ENCODE peak calls at places on chromosomes 13 and 19, in seven cellular contexts. O is sigmoid colon, W is lower leg skin, X is ovary, L is transverse colon, F is GM12878, K is upper lobe of left lung. P is an unnamed sample.

GRCh38 chr13:59492030-59492636 is 671.6 kb downstream of the DIAPH3 start:
- DNase-seq in O (no peak), W (no peak), X (no peak), L (no peak), F (no peak), K (no peak), P (no peak)

GRCh38 chr13:102870677-102871415 is 25.0 kb downstream of the ERCC5 start:
- DNase-seq in O (no peak), W (no peak), X (peak; percentile 28), L (peak; percentile 48), F (no peak), K (peak; percentile 40), P (peak; percentile 31)

GRCh38 chr13:45439781-45440462 is 21.7 kb upstream of the SLC25A30 start:
- DNase-seq in O (no peak), W (no peak), X (no peak), L (no peak), F (no peak), K (no peak), P (no peak)

GRCh38 chr13:39676315-39676876 is 20.9 kb downstream of the COG6 start:
- DNase-seq in O (no peak), W (no peak), X (no peak), L (no peak), F (no peak), K (no peak), P (no peak)

GRCh38 chr19:54464624-54465266 is 1.2 kb upstream of the LENG9 start:
- DNase-seq in O (peak; percentile 93), W (peak; percentile 88), X (peak; percentile 83), L (peak; percentile 95), F (no peak), K (peak; percentile 92), P (peak; percentile 75)

GRCh38 chr13:99015606-99016520 is 38.0 kb upstream of the DOCK9 start:
- DNase-seq in O (no peak), W (no peak), X (no peak), L (no peak), F (no peak), K (no peak), P (no peak)

GRCh38 chr13:37385248-37385647 is 213.3 kb downstream of the POSTN start:
- DNase-seq in O (no peak), W (no peak), X (no peak), L (no peak), F (no peak), K (no peak), P (no peak)

GRCh38 chr19:2567580-2567979 is 91.7 kb downstream of the GADD45B start:
- DNase-seq in O (peak; percentile 85), W (peak; percentile 77), X (peak; percentile 17), L (peak; percentile 65), F (no peak), K (peak; percentile 82), P (no peak)

GRCh38 chr19:11017275-11018035 is 56.6 kb downstream of the SMARCA4 start:
- DNase-seq in O (no peak), W (no peak), X (no peak), L (no peak), F (no peak), K (no peak), P (no peak)

GRCh38 chr13:29369060-29369743 is 226.3 kb downstream of the SLC7A1 start:
- DNase-seq in O (no peak), W (no peak), X (no peak), L (no peak), F (peak; percentile 12), K (no peak), P (no peak)

GRCh38 chr13:59679239-59679638 is 484.5 kb downstream of the DIAPH3 start:
- DNase-seq in O (no peak), W (no peak), X (no peak), L (no peak), F (no peak), K (no peak), P (no peak)

GRCh38 chr13:112714772-112715569 is 25.1 kb downstream of the ATP11A start:
- DNase-seq in O (peak; percentile 60), W (no peak), X (no peak), L (no peak), F (no peak), K (no peak), P (no peak)

GRCh38 chr13:49679244-49679643 is 12.0 kb downstream of the EBPL start:
- DNase-seq in O (no peak), W (no peak), X (no peak), L (no peak), F (no peak), K (no peak), P (no peak)

GRCh38 chr13:113275387-113275786 is 21.7 kb upstream of the LAMP1 start:
- DNase-seq in O (no peak), W (no peak), X (peak; percentile 39), L (peak; percentile 43), F (no peak), K (peak; percentile 39), P (no peak)

GRCh38 chr13:99746857-99747710 is 224.5 kb downstream of the ZIC5 start:
- DNase-seq in O (no peak), W (no peak), X (no peak), L (no peak), F (no peak), K (no peak), P (no peak)

GRCh38 chr13:74243637-74244526 is 109.7 kb upstream of the KLF12 start:
- DNase-seq in O (no peak), W (no peak), X (no peak), L (no peak), F (no peak), K (no peak), P (no peak)

GRCh38 chr13:101157261-101157660 is 259.0 kb downstream of the NALCN start:
- DNase-seq in O (no peak), W (no peak), X (no peak), L (no peak), F (no peak), K (no peak), P (no peak)

GRCh38 chr13:80361883-80362327 is 21.0 kb upstream of the SPRY2 start:
- DNase-seq in O (no peak), W (no peak), X (no peak), L (no peak), F (no peak), K (no peak), P (no peak)

GRCh38 chr19:13781547-13781946 is 7.3 kb downstream of the C19orf53 start:
- DNase-seq in O (peak; percentile 94), W (peak; percentile 80), X (peak; percentile 75), L (peak; percentile 76), F (no peak), K (peak; percentile 75), P (peak; percentile 86)

GRCh38 chr13:80469841-80470378 is 129.0 kb upstream of the SPRY2 start:
- DNase-seq in O (peak; percentile 96), W (peak; percentile 89), X (no peak), L (peak; percentile 37), F (no peak), K (peak; percentile 75), P (peak; percentile 79)

DNA sequence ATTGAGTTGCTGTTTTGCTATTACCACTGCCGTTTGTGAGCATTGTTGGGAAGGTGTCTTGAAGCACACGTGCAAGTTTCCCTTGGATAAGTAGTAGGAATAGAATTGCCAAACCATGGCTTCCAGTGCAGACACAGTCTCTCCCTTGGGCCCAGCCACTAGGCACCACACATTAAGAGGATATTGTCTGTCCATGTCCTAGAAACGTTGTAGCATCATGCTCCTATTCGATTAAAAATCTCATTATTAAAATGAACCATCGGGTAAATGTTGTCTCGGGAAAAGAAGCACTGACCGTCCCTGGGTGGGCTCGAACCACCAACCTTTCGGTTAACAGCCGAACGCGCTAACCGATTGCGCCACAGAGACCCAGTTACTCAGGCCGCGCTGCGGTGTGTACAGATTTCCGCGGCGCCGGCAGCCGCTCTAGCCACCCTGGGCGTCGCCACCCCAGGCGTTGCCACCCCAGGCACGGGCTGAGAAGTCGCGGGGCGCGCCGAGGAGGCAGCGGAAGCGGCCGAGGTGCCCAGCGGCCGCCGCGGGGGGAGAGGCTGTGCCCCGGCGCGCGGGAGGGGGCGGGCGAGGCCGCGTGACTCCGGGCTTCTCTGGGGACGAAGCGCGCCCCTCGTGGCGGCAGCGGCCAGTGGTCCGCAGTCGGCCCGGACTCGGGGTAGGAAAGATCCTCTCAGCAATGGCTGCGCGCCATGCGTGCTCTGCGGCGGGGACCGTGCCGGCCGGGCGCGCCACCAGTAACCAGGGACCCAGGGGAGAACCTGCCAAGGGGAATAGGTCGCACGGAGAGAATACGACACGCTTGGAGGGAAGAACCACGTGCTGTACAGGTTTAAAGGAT is 56.2 kb downstream of the USPL1 start:
- DNase-seq in O (peak; percentile 91), W (peak; percentile 79), X (peak; percentile 85), L (peak; percentile 93), F (peak; percentile 67), K (peak; percentile 96), P (peak; percentile 86)
- TF ChIP-seq POLR2A in O (no peak), W (no peak), X (no peak), L (peak; percentile 15), F (peak; percentile 57), K (peak; percentile 18), P (no peak)

GRCh38 chr19:1131718-1132552 is 28.1 kb downstream of the GPX4 start:
- DNase-seq in O (peak; percentile 91), W (peak; percentile 81), X (peak; percentile 77), L (peak; percentile 93), F (peak; percentile 21), K (peak; percentile 96), P (peak; percentile 79)
- TF ChIP-seq POLR2A in O (no peak), W (no peak), X (peak; percentile 14), L (peak; percentile 64), F (peak; percentile 80), K (peak; percentile 52), P (no peak)

GRCh38 chr19:21856751-21857150 is 20.8 kb upstream of the ZNF43 start:
- DNase-seq in O (no peak), W (no peak), X (no peak), L (no peak), F (no peak), K (no peak), P (no peak)

GRCh38 chr19:21850636-21851255 is 14.8 kb upstream of the ZNF43 start:
- DNase-seq in O (no peak), W (no peak), X (no peak), L (no peak), F (no peak), K (no peak), P (no peak)

GRCh38 chr19:21848706-21849105 is 12.7 kb upstream of the ZNF43 start:
- DNase-seq in O (no peak), W (no peak), X (no peak), L (no peak), F (no peak), K (no peak), P (no peak)

DNA sequence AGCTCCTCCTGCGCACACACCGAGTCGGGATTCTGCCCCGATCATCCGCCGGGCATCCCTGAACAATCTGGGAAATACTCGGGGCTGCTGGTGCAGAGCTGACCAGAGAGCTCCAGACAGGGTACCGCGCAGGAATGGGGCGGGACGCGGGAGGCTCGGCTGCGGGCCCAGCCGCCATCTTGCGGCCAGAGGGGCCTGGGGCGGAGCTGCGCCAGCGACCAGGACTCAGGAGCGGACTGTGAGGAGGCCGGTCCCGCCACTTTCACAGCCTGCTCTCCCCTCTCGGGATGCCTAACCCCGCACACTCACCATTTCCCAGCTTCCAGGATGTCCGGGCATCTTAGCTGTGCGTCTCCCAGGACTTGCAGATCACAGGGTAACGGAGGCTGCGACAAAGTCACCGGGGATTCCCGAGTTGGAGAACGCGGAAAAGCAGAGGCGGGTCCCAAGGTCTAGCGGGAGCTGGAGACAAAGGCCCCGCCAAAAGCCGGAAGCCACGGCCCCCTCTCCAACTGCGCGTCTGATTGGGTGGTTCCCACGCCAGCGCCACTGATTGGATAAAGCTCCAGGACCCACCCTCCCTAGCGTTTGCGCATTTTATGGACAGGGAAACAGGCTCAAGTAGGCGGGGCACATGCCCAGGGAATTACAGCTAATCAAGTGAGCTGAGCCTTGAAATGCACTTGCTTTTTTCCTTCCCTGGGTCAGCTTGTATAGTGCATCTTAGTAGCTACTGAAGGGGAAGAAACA is 15.8 kb upstream of the ZNF43 start:
- DNase-seq in O (peak; percentile 98), W (peak; percentile 96), X (peak; percentile 93), L (peak; percentile 94), F (no peak), K (peak; percentile 95), P (peak; percentile 94)
- TF ChIP-seq POLR2A in O (no peak), W (no peak), X (no peak), L (peak; percentile 31), F (no peak), K (no peak), P (peak; percentile 51)

GRCh38 chr19:17282488-17283256 is 971 bp downstream of the ANKLE1 start:
- DNase-seq in O (peak; percentile 89), W (peak; percentile 58), X (peak; percentile 75), L (peak; percentile 91), F (peak; percentile 46), K (peak; percentile 91), P (peak; percentile 73)
- TF ChIP-seq POLR2A in O (no peak), W (no peak), X (no peak), L (no peak), F (peak; percentile 58), K (no peak), P (no peak)